ENCODE peak calls at places on chromosome 4, in seven cellular contexts. O is stimulated activated CD4-positive, alpha-beta T cell treated with anti-CD3 and anti-CD28 coated beads, Interleukin-15, amount 100 ng/mL, for 24 hours; I is SHP77; A is AG08396; E is occipital lobe; P is A549; Q is right atrium auricular region. G is an unnamed sample.

GRCh38 chr4:127071443-127071842 is 561.3 kb upstream of the INTU start:
- DNase-seq in O (no peak), I (no peak), A (no peak), E (no peak), P (no peak), Q (no peak), G (no peak)

GRCh38 chr4:150006197-150006596 is 72.0 kb upstream of the DCLK2 start:
- DNase-seq in O (no peak), I (no peak), A (no peak), E (no peak), P (no peak), Q (no peak), G (no peak)

GRCh38 chr4:86223472-86223871 is 136.4 kb downstream of the MAPK10 start:
- DNase-seq in O (no peak), I (peak), A (peak), E (no peak), P (peak), Q (no peak), G (no peak)

GRCh38 chr4:19711871-19712270 is 539.8 kb upstream of the SLIT2 start:
- DNase-seq in O (no peak), I (no peak), A (peak), E (no peak), P (no peak), Q (no peak), G (no peak)

GRCh38 chr4:84738622-84739021 is 155.7 kb downstream of the CDS1 start:
- DNase-seq in O (no peak), I (no peak), A (no peak), E (no peak), P (no peak), Q (no peak), G (no peak)

GRCh38 chr4:16858275-16858752 is 40.1 kb downstream of the LDB2 start:
- DNase-seq in O (no peak), I (no peak), A (peak), E (no peak), P (no peak), Q (no peak), G (no peak)

GRCh38 chr4:147496500-147496899 is 15.6 kb downstream of the EDNRA start:
- DNase-seq in O (no peak), I (no peak), A (no peak), E (no peak), P (no peak), Q (no peak), G (no peak)

GRCh38 chr4:7189066-7189465 is 3.3 kb upstream of the SORCS2 start:
- DNase-seq in O (no peak), I (no peak), A (no peak), E (no peak), P (no peak), Q (no peak), G (no peak)

GRCh38 chr4:183348706-183349659 is 26.8 kb upstream of the CLDN24 start:
- DNase-seq in O (peak), I (no peak), A (peak), E (no peak), P (peak), Q (no peak), G (no peak)

GRCh38 chr4:7712021-7712420 is 227.6 kb downstream of the AFAP1 start:
- DNase-seq in O (no peak), I (no peak), A (no peak), E (no peak), P (no peak), Q (no peak), G (no peak)

GRCh38 chr4:153393397-153393796 is 48.9 kb downstream of the MND1 start:
- DNase-seq in O (no peak), I (no peak), A (peak), E (no peak), P (peak), Q (no peak), G (no peak)

GRCh38 chr4:119765951-119766350 is 137.3 kb upstream of the PDE5A start:
- DNase-seq in O (no peak), I (no peak), A (no peak), E (no peak), P (no peak), Q (no peak), G (no peak)

GRCh38 chr4:73944061-73944875 is 37.6 kb downstream of the PF4 start:
- DNase-seq in O (no peak), I (no peak), A (peak), E (no peak), P (no peak), Q (no peak), G (no peak)

GRCh38 chr4:173420821-173421220 is 21.9 kb upstream of the SCRG1 start:
- DNase-seq in O (no peak), I (no peak), A (no peak), E (no peak), P (no peak), Q (no peak), G (no peak)

GRCh38 chr4:6873291-6873690 is 36.3 kb upstream of the TBC1D14 start:
- DNase-seq in O (no peak), I (no peak), A (no peak), E (no peak), P (peak), Q (no peak), G (no peak)

GRCh38 chr4:63937961-63938360 is 471.3 kb downstream of the TECRL start:
- DNase-seq in O (no peak), I (no peak), A (no peak), E (no peak), P (peak), Q (no peak), G (no peak)

GRCh38 chr4:94621491-94622080 is 136.2 kb upstream of the BMPR1B start:
- DNase-seq in O (peak), I (no peak), A (peak), E (no peak), P (peak), Q (no peak), G (no peak)

GRCh38 chr4:145720656-145721055 is 40.7 kb downstream of the C4orf51 start:
- DNase-seq in O (no peak), I (no peak), A (no peak), E (no peak), P (no peak), Q (no peak), G (no peak)

GRCh38 chr4:88382621-88383020 is 4.0 kb downstream of the HERC6 start:
- DNase-seq in O (peak), I (no peak), A (no peak), E (no peak), P (peak), Q (peak), G (no peak)

GRCh38 chr4:8192748-8193738 is 6.0 kb upstream of the SH3TC1 start:
- DNase-seq in O (peak), I (peak), A (peak), E (no peak), P (peak), Q (no peak), G (peak)

GRCh38 chr4:67634741-67635140 is 66.2 kb downstream of the UBA6 start:
- DNase-seq in O (no peak), I (no peak), A (no peak), E (no peak), P (no peak), Q (no peak), G (no peak)